ENCODE peak calls at places on chromosomes 4 and X, in six cellular contexts. V, T, R, Y, N and M are unnamed samples.
A peak's percentile ranks its signal among the peaks of the same experiment; 100 is the strongest.

GRCh38 chr4:7775396-7775795 is 164.3 kb downstream of the AFAP1 start:
- DNase-seq in V (no peak), N (no peak), T (no peak), R (no peak), Y (no peak), M (no peak)

GRCh38 chrX:38318196-38318595 is 9.1 kb downstream of the RPGR start:
- DNase-seq in R (no peak), Y (no peak), T (no peak), N (no peak), V (no peak), M (no peak)

GRCh38 chr4:122151982-122152698 is at the start of gene BLTP1:
- DNase-seq in N (peak; percentile 75), T (peak; percentile 89), R (peak; percentile 80), V (peak; percentile 93), Y (peak; percentile 88), M (peak; percentile 89)

GRCh38 chr4:6884341-6884870 is 25.2 kb upstream of the TBC1D14 start:
- DNase-seq in Y (no peak), T (no peak), N (no peak), V (no peak), R (no peak), M (no peak)

GRCh38 chr4:177699365-177700213 is 257.4 kb upstream of the AGA start:
- DNase-seq in Y (no peak), T (no peak), V (no peak), R (no peak), N (no peak), M (no peak)

GRCh38 chrX:112536544-112536943 is 143.2 kb downstream of the LHFPL1 start:
- DNase-seq in V (no peak), R (no peak), N (no peak), T (no peak), Y (no peak), M (no peak)

GRCh38 chr4:8603931-8604330 is 11.4 kb downstream of the CPZ start:
- DNase-seq in Y (no peak), N (no peak), T (no peak), R (no peak), V (no peak), M (no peak)

GRCh38 chr4:54440394-54441223 is 211.5 kb downstream of the PDGFRA start:
- DNase-seq in R (no peak), N (no peak), Y (no peak), T (no peak), V (peak; percentile 39), M (no peak)

GRCh38 chr4:77332696-77333270 is 175.8 kb downstream of the CCNG2 start:
- DNase-seq in T (no peak), N (no peak), V (no peak), R (no peak), Y (no peak), M (no peak)

GRCh38 chr4:141637565-141637964 is 1.2 kb downstream of the IL15 start:
- DNase-seq in T (no peak), V (no peak), Y (no peak), R (no peak), N (no peak), M (no peak)

GRCh38 chrX:11465648-11466411 is 172.6 kb downstream of the AMELX start:
- DNase-seq in R (no peak), V (no peak), Y (no peak), N (no peak), T (no peak), M (no peak)

GRCh38 chr4:151675366-151676060 is 85.3 kb downstream of the GATB start:
- DNase-seq in R (no peak), Y (no peak), V (no peak), N (no peak), T (no peak), M (no peak)

GRCh38 chr4:140326395-140326993 is 47.0 kb upstream of the SCOC start:
- DNase-seq in V (peak; percentile 22), T (no peak), Y (no peak), R (no peak), N (no peak), M (no peak)

GRCh38 chr4:115234405-115235093 is 121.1 kb upstream of the NDST4 start:
- DNase-seq in V (no peak), T (no peak), R (no peak), N (no peak), Y (no peak), M (no peak)